ENCODE peak calls at places on chromosomes 1 and 21, in six cellular contexts. H is mesendoderm, I is A549, S is H9, M is fibroblast of lung, R is HCT116. P is an unnamed sample.

GRCh38 chr1:109193653-109194590 is 19.8 kb upstream of the SARS1 start:
- DNase-seq in S (peak), H (peak), M (no peak), R (no peak), I (peak), P (peak)

GRCh38 chr1:94272388-94272787 is 35.0 kb upstream of the ARHGAP29 start:
- DNase-seq in S (no peak), H (no peak), I (no peak), R (no peak), M (no peak), P (no peak)

GRCh38 chr1:33516428-33516827 is 44.0 kb downstream of the ZSCAN20 start:
- DNase-seq in I (no peak), H (peak), S (peak), R (no peak), M (no peak), P (no peak)

GRCh38 chr1:61397495-61397894 is 315.1 kb downstream of the NFIA start:
- DNase-seq in M (no peak), R (no peak), H (no peak), I (no peak), S (no peak), P (no peak)

GRCh38 chr21:15421521-15421920 is 308.3 kb upstream of the USP25 start:
- DNase-seq in M (peak), R (no peak), H (no peak), S (no peak), I (no peak), P (no peak)

GRCh38 chr1:162384601-162385279 is 3.2 kb downstream of the C1orf226 start:
- DNase-seq in I (no peak), S (no peak), R (no peak), H (no peak), M (no peak), P (no peak)

GRCh38 chr1:172699111-172699510 is 40.2 kb downstream of the FASLG start:
- DNase-seq in M (peak), I (no peak), H (no peak), S (no peak), R (no peak), P (peak)

GRCh38 chr1:40971962-40972361 is 7.5 kb upstream of the CTPS1 start:
- DNase-seq in M (no peak), R (no peak), I (no peak), S (no peak), H (no peak), P (no peak)

GRCh38 chr21:33844890-33845205 is 70.8 kb downstream of the ATP5PO start:
- DNase-seq in R (no peak), M (no peak), H (no peak), I (no peak), S (no peak), P (no peak)

GRCh38 chr1:178282949-178283367 is 189.1 kb downstream of the RASAL2 start:
- DNase-seq in I (peak), M (peak), R (peak), S (no peak), H (peak), P (no peak)

GRCh38 chr1:99662581-99663208 is 16.8 kb downstream of the PALMD start:
- DNase-seq in H (no peak), M (no peak), R (no peak), S (no peak), I (no peak), P (no peak)

GRCh38 chr1:112618114-112618720 is 724 bp downstream of the ST7L start:
- DNase-seq in H (peak), M (peak), R (no peak), I (no peak), S (no peak), P (peak)

GRCh38 chr1:205065666-205066065 is 18.6 kb downstream of the TMEM81 start:
- DNase-seq in R (no peak), S (no peak), H (no peak), I (no peak), M (no peak), P (no peak)

GRCh38 chr1:32394890-32395415 is 712 bp upstream of the BSDC1 start:
- DNase-seq in S (no peak), R (no peak), I (no peak), M (no peak), H (no peak), P (no peak)

GRCh38 chr1:30378991-30379581 is 344.3 kb downstream of the MATN1 start:
- DNase-seq in H (no peak), M (peak), S (no peak), R (no peak), I (no peak), P (peak)

GRCh38 chr21:29104239-29104708 is 26.2 kb upstream of the MAP3K7CL start:
- DNase-seq in M (peak), S (no peak), R (no peak), H (no peak), I (no peak), P (no peak)

GRCh38 chr1:45535988-45536766 is 14.4 kb upstream of the AKR1A1 start:
- DNase-seq in M (no peak), S (no peak), H (no peak), I (no peak), R (no peak), P (no peak)

GRCh38 chr1:31099283-31100063 is 34.0 kb upstream of the PUM1 start:
- DNase-seq in S (no peak), H (no peak), I (no peak), M (no peak), R (no peak), P (no peak)

GRCh38 chr1:11952455-11953109 is 18.1 kb downstream of the PLOD1 start:
- DNase-seq in S (no peak), R (no peak), H (no peak), I (no peak), M (no peak), P (no peak)

GRCh38 chr1:89878256-89878655 is 57.4 kb downstream of the LRRC8D start:
- DNase-seq in H (no peak), R (no peak), M (no peak), I (no peak), S (no peak), P (no peak)

GRCh38 chr1:54220004-54220811 is 20.2 kb downstream of the MRPL37 start:
- DNase-seq in M (peak), R (no peak), H (peak), I (no peak), S (no peak), P (no peak)

GRCh38 chr1:42730988-42731387 is 9.0 kb downstream of the CLDN19 start:
- DNase-seq in I (no peak), R (peak), M (no peak), S (no peak), H (peak), P (no peak)

GRCh38 chr1:3864884-3865283 is 7.6 kb downstream of the DFFB start:
- DNase-seq in S (no peak), H (no peak), I (no peak), M (no peak), R (no peak), P (no peak)

GRCh38 chr1:212234431-212235298 is 50.5 kb upstream of the PPP2R5A start:
- DNase-seq in R (peak), S (no peak), M (peak), I (peak), H (no peak), P (no peak)

GRCh38 chr1:183080406-183080805 is 57.2 kb downstream of the LAMC1 start:
- DNase-seq in S (no peak), M (peak), H (no peak), I (no peak), R (no peak), P (no peak)

GRCh38 chr1:29960906-29961675 is 724.8 kb downstream of the PTPRU start:
- DNase-seq in R (no peak), I (no peak), H (peak), S (peak), M (no peak), P (no peak)

GRCh38 chr1:176691251-176692228 is 228.6 kb downstream of the PAPPA2 start:
- DNase-seq in R (peak), M (peak), S (peak), H (peak), I (peak), P (peak)

GRCh38 chr1:174156437-174156836 is 2.9 kb upstream of the RABGAP1L start:
- DNase-seq in H (peak), R (no peak), I (no peak), M (no peak), S (no peak), P (no peak)

GRCh38 chr1:231442735-231443134 is 20.6 kb upstream of the EGLN1 start:
- DNase-seq in I (no peak), M (peak), R (no peak), S (no peak), H (no peak), P (no peak)

GRCh38 chr1:225651376-225651871 is 1.5 kb downstream of the ENAH start:
- DNase-seq in I (no peak), R (no peak), H (peak), S (no peak), M (peak), P (no peak)

GRCh38 chr1:212981025-212981495 is 30.7 kb downstream of the VASH2 start:
- DNase-seq in S (peak), H (no peak), R (no peak), M (no peak), I (no peak), P (no peak)

GRCh38 chr1:38727629-38728175 is 131.9 kb downstream of the RRAGC start:
- DNase-seq in S (peak), I (no peak), H (no peak), R (no peak), M (no peak), P (no peak)

GRCh38 chr1:46021046-46021822 is 111.2 kb downstream of the PIK3R3 start:
- DNase-seq in H (no peak), M (no peak), I (no peak), S (no peak), R (no peak), P (no peak)

GRCh38 chr1:218303176-218303575 is 18.1 kb downstream of the RRP15 start:
- DNase-seq in S (no peak), I (no peak), H (no peak), M (no peak), R (no peak), P (no peak)

GRCh38 chr1:205294175-205294913 is 27.2 kb downstream of the NUAK2 start:
- DNase-seq in R (no peak), H (peak), I (peak), S (peak), M (peak), P (no peak)

GRCh38 chr1:11341881-11342552 is 69.0 kb downstream of the UBIAD1 start:
- DNase-seq in I (no peak), S (no peak), M (no peak), R (no peak), H (no peak), P (no peak)

GRCh38 chr1:157377216-157377821 is 175.0 kb downstream of the FCRL5 start:
- DNase-seq in H (peak), M (no peak), S (peak), I (no peak), R (peak), P (peak)

GRCh38 chr1:8347635-8348034 is 29.7 kb downstream of the SLC45A1 start:
- DNase-seq in R (no peak), M (no peak), S (no peak), I (no peak), H (no peak), P (no peak)

GRCh38 chr1:176897350-176898236 is 266.9 kb downstream of the ASTN1 start:
- DNase-seq in R (peak), S (peak), M (peak), H (peak), I (peak), P (peak)

GRCh38 chr21:39805983-39806382 is 61.0 kb downstream of the IGSF5 start:
- DNase-seq in I (no peak), R (no peak), M (no peak), S (no peak), H (no peak), P (no peak)
- H3K4me2 ChIP-seq in I (no peak), R (no peak), M (no peak), S (no peak), H (no peak), P (no peak)

DNA sequence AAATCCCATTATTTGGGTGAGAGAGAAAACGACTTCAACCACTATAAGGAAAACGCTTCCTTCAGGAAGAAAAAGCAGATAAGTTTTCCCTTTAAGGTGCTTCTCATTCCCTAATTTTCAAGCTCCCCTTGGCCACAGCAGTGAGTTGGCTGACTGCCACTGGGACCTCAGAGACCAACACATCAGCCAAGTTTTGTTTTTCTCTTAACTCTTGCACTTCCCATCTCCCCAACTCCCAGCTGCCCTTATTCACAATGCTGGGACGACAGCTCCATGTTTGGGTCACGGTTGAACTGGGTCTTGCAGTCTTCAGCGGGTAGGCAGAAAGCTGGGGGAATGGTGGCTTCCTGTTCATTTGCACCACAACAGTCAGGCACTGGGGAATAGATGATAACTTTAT is 18.9 kb downstream of the SGIP1 start:
- DNase-seq in I (no peak), M (no peak), H (peak), R (no peak), S (peak), P (no peak)
- H3K4me2 ChIP-seq in I (no peak), M (no peak), H (no peak), R (no peak), S (no peak), P (no peak)

GRCh38 chr1:18409609-18410237 is 71.0 kb upstream of the KLHDC7A start:
- DNase-seq in R (no peak), I (no peak), M (no peak), H (no peak), S (no peak), P (no peak)
- H3K4me2 ChIP-seq in R (no peak), I (no peak), M (no peak), H (no peak), S (no peak), P (no peak)

DNA sequence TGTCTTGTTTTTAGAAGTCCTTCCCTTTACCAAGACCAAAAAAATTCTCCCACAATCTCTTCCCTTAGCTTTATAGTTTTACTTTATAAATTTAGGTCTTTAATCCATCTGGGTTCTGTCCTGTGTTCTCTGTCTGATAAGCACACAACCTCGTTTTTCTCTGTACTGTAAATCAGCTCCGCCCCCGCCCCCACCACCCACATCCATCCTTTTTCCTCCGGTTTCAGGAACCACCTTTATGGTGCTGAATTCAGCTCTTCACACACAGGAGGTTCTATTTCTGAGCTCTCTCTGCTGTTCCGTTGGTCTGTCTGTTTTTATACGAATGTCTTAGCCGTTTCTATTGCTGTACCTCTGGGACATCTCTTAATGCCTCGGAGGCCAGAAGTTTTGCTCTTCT is 44.5 kb downstream of the ACTL8 start:
- DNase-seq in S (no peak), M (no peak), I (no peak), H (no peak), R (no peak), P (no peak)
- H3K4me2 ChIP-seq in S (no peak), M (no peak), I (no peak), H (no peak), R (no peak), P (no peak)

GRCh38 chr1:230107941-230108340 is 40.9 kb downstream of the GALNT2 start:
- DNase-seq in M (no peak), H (no peak), S (no peak), I (no peak), R (no peak), P (no peak)

GRCh38 chr1:230109066-230109465 is 42.0 kb downstream of the GALNT2 start:
- DNase-seq in R (no peak), H (no peak), S (no peak), I (no peak), M (no peak), P (no peak)

GRCh38 chr1:230110971-230111370 is 43.9 kb downstream of the GALNT2 start:
- DNase-seq in R (no peak), H (no peak), M (no peak), I (no peak), S (no peak), P (no peak)

GRCh38 chr1:230108580-230108979 is 41.5 kb downstream of the GALNT2 start:
- DNase-seq in I (no peak), R (no peak), H (no peak), M (peak), S (no peak), P (no peak)

GRCh38 chr1:230109871-230110667 is 43.0 kb downstream of the GALNT2 start:
- DNase-seq in S (no peak), M (no peak), R (no peak), H (no peak), I (no peak), P (peak)
- H3K4me2 ChIP-seq in S (no peak), M (no peak), R (no peak), H (no peak), I (peak), P (peak)

GRCh38 chr1:107926436-107927080 is 38.4 kb downstream of the VAV3 start:
- DNase-seq in H (no peak), R (no peak), M (peak), I (no peak), S (no peak), P (peak)
- H3K4me2 ChIP-seq in H (no peak), R (no peak), M (no peak), I (no peak), S (no peak), P (no peak)

GRCh38 chr1:63975447-63975846 is 201.6 kb downstream of the ROR1 start:
- DNase-seq in I (no peak), S (no peak), H (no peak), R (no peak), M (no peak), P (no peak)
- H3K4me2 ChIP-seq in I (no peak), S (no peak), H (no peak), R (no peak), M (no peak), P (no peak)

GRCh38 chr1:202161151-202162048 is 998 bp upstream of the PTPN7 start:
- DNase-seq in R (no peak), H (no peak), S (peak), M (no peak), I (no peak), P (peak)
- H3K4me2 ChIP-seq in R (no peak), H (no peak), S (no peak), M (no peak), I (no peak), P (peak)

P was measured in DND-41.